ENCODE peak calls at places on chromosome 18, in nine cellular contexts. One of them, this sample, is unnamed.

GRCh38 chr18:42339324-42339723 is 384.3 kb downstream of the PIK3C3 start:
- DNase-seq in T-helper 9 cell: no peak
- DNase-seq in central memory CD4-positive, alpha-beta T cell: no peak
- DNase-seq in activated T-helper 1 cell treated with anti-CD3 and anti-CD28 coated beads, Interleukin-2, amount 50 U/mL, for 16 hours: no peak
- DNase-seq in HFFc6: no peak
- DNase-seq in neuronal stem cell: no peak
- DNase-seq in NCI-H2081: no peak
- DNase-seq in HuH-7: no peak
- DNase-seq in foreskin fibroblast: no peak
- DNase-seq in this sample: no peak

GRCh38 chr18:58843662-58844035 is 21.0 kb upstream of the ZNF532 start:
- DNase-seq in T-helper 9 cell: no peak
- DNase-seq in central memory CD4-positive, alpha-beta T cell: no peak
- DNase-seq in activated T-helper 1 cell treated with anti-CD3 and anti-CD28 coated beads, Interleukin-2, amount 50 U/mL, for 16 hours: no peak
- DNase-seq in HFFc6: no peak
- DNase-seq in neuronal stem cell: no peak
- DNase-seq in NCI-H2081: peak; percentile 14
- DNase-seq in HuH-7: no peak
- DNase-seq in foreskin fibroblast: no peak
- DNase-seq in this sample: no peak

GRCh38 chr18:326846-327245 is 59.0 kb upstream of the THOC1 start:
- DNase-seq in T-helper 9 cell: no peak
- DNase-seq in central memory CD4-positive, alpha-beta T cell: no peak
- DNase-seq in activated T-helper 1 cell treated with anti-CD3 and anti-CD28 coated beads, Interleukin-2, amount 50 U/mL, for 16 hours: no peak
- DNase-seq in HFFc6: no peak
- DNase-seq in neuronal stem cell: no peak
- DNase-seq in NCI-H2081: no peak
- DNase-seq in HuH-7: no peak
- DNase-seq in foreskin fibroblast: no peak
- DNase-seq in this sample: no peak

GRCh38 chr18:48961547-48961946 is 10.8 kb upstream of the SMAD7 start:
- DNase-seq in T-helper 9 cell: no peak
- DNase-seq in central memory CD4-positive, alpha-beta T cell: no peak
- DNase-seq in activated T-helper 1 cell treated with anti-CD3 and anti-CD28 coated beads, Interleukin-2, amount 50 U/mL, for 16 hours: no peak
- DNase-seq in HFFc6: no peak
- DNase-seq in neuronal stem cell: no peak
- DNase-seq in NCI-H2081: no peak
- DNase-seq in HuH-7: no peak
- DNase-seq in foreskin fibroblast: no peak
- DNase-seq in this sample: peak; percentile 77

GRCh38 chr18:10213526-10213925 is 240.9 kb upstream of the APCDD1 start:
- DNase-seq in T-helper 9 cell: no peak
- DNase-seq in central memory CD4-positive, alpha-beta T cell: no peak
- DNase-seq in activated T-helper 1 cell treated with anti-CD3 and anti-CD28 coated beads, Interleukin-2, amount 50 U/mL, for 16 hours: no peak
- DNase-seq in HFFc6: no peak
- DNase-seq in neuronal stem cell: no peak
- DNase-seq in NCI-H2081: no peak
- DNase-seq in HuH-7: no peak
- DNase-seq in foreskin fibroblast: peak; percentile 66
- DNase-seq in this sample: peak; percentile 8

GRCh38 chr18:907880-908512 is 3.3 kb downstream of the ADCYAP1 start:
- DNase-seq in T-helper 9 cell: no peak
- DNase-seq in central memory CD4-positive, alpha-beta T cell: no peak
- DNase-seq in activated T-helper 1 cell treated with anti-CD3 and anti-CD28 coated beads, Interleukin-2, amount 50 U/mL, for 16 hours: no peak
- DNase-seq in HFFc6: no peak
- DNase-seq in neuronal stem cell: no peak
- DNase-seq in NCI-H2081: no peak
- DNase-seq in HuH-7: peak; percentile 57
- DNase-seq in foreskin fibroblast: peak; percentile 6
- DNase-seq in this sample: no peak

GRCh38 chr18:9433616-9434239 is 41.6 kb upstream of the RALBP1 start:
- DNase-seq in T-helper 9 cell: no peak
- DNase-seq in central memory CD4-positive, alpha-beta T cell: no peak
- DNase-seq in activated T-helper 1 cell treated with anti-CD3 and anti-CD28 coated beads, Interleukin-2, amount 50 U/mL, for 16 hours: no peak
- DNase-seq in HFFc6: no peak
- DNase-seq in neuronal stem cell: no peak
- DNase-seq in NCI-H2081: no peak
- DNase-seq in HuH-7: no peak
- DNase-seq in foreskin fibroblast: peak; percentile 25
- DNase-seq in this sample: no peak

GRCh38 chr18:79552696-79553095 is 126.9 kb upstream of the CTDP1 start:
- DNase-seq in T-helper 9 cell: no peak
- DNase-seq in central memory CD4-positive, alpha-beta T cell: no peak
- DNase-seq in activated T-helper 1 cell treated with anti-CD3 and anti-CD28 coated beads, Interleukin-2, amount 50 U/mL, for 16 hours: no peak
- DNase-seq in HFFc6: no peak
- DNase-seq in neuronal stem cell: no peak
- DNase-seq in NCI-H2081: no peak
- DNase-seq in HuH-7: no peak
- DNase-seq in foreskin fibroblast: no peak
- DNase-seq in this sample: no peak

GRCh38 chr18:30903566-30903965 is 139.0 kb downstream of the DSC3 start:
- DNase-seq in T-helper 9 cell: no peak
- DNase-seq in central memory CD4-positive, alpha-beta T cell: no peak
- DNase-seq in activated T-helper 1 cell treated with anti-CD3 and anti-CD28 coated beads, Interleukin-2, amount 50 U/mL, for 16 hours: no peak
- DNase-seq in HFFc6: no peak
- DNase-seq in neuronal stem cell: no peak
- DNase-seq in NCI-H2081: no peak
- DNase-seq in HuH-7: no peak
- DNase-seq in foreskin fibroblast: no peak
- DNase-seq in this sample: no peak

GRCh38 chr18:12290086-12290485 is 18.0 kb upstream of the TUBB6 start:
- DNase-seq in T-helper 9 cell: no peak
- DNase-seq in central memory CD4-positive, alpha-beta T cell: no peak
- DNase-seq in activated T-helper 1 cell treated with anti-CD3 and anti-CD28 coated beads, Interleukin-2, amount 50 U/mL, for 16 hours: no peak
- DNase-seq in HFFc6: no peak
- DNase-seq in neuronal stem cell: no peak
- DNase-seq in NCI-H2081: no peak
- DNase-seq in HuH-7: no peak
- DNase-seq in foreskin fibroblast: no peak
- DNase-seq in this sample: no peak

GRCh38 chr18:67608171-67608570 is 91.7 kb upstream of the DSEL start:
- DNase-seq in T-helper 9 cell: no peak
- DNase-seq in central memory CD4-positive, alpha-beta T cell: no peak
- DNase-seq in activated T-helper 1 cell treated with anti-CD3 and anti-CD28 coated beads, Interleukin-2, amount 50 U/mL, for 16 hours: no peak
- DNase-seq in HFFc6: no peak
- DNase-seq in neuronal stem cell: no peak
- DNase-seq in NCI-H2081: no peak
- DNase-seq in HuH-7: no peak
- DNase-seq in foreskin fibroblast: no peak
- DNase-seq in this sample: no peak

GRCh38 chr18:42281124-42281523 is 326.1 kb downstream of the PIK3C3 start:
- DNase-seq in T-helper 9 cell: no peak
- DNase-seq in central memory CD4-positive, alpha-beta T cell: no peak
- DNase-seq in activated T-helper 1 cell treated with anti-CD3 and anti-CD28 coated beads, Interleukin-2, amount 50 U/mL, for 16 hours: no peak
- DNase-seq in HFFc6: no peak
- DNase-seq in neuronal stem cell: no peak
- DNase-seq in NCI-H2081: no peak
- DNase-seq in HuH-7: no peak
- DNase-seq in foreskin fibroblast: no peak
- DNase-seq in this sample: no peak

GRCh38 chr18:56382541-56382940 is 255.9 kb downstream of the TXNL1 start:
- DNase-seq in T-helper 9 cell: no peak
- DNase-seq in central memory CD4-positive, alpha-beta T cell: no peak
- DNase-seq in activated T-helper 1 cell treated with anti-CD3 and anti-CD28 coated beads, Interleukin-2, amount 50 U/mL, for 16 hours: no peak
- DNase-seq in HFFc6: no peak
- DNase-seq in neuronal stem cell: no peak
- DNase-seq in NCI-H2081: no peak
- DNase-seq in HuH-7: no peak
- DNase-seq in foreskin fibroblast: no peak
- DNase-seq in this sample: no peak

GRCh38 chr18:79560861-79561210 is 118.8 kb upstream of the CTDP1 start:
- DNase-seq in T-helper 9 cell: no peak
- DNase-seq in central memory CD4-positive, alpha-beta T cell: no peak
- DNase-seq in activated T-helper 1 cell treated with anti-CD3 and anti-CD28 coated beads, Interleukin-2, amount 50 U/mL, for 16 hours: no peak
- DNase-seq in HFFc6: no peak
- DNase-seq in neuronal stem cell: no peak
- DNase-seq in NCI-H2081: no peak
- DNase-seq in HuH-7: no peak
- DNase-seq in foreskin fibroblast: no peak
- DNase-seq in this sample: no peak

GRCh38 chr18:42574871-42575270 is 540.6 kb downstream of the RIT2 start:
- DNase-seq in T-helper 9 cell: no peak
- DNase-seq in central memory CD4-positive, alpha-beta T cell: no peak
- DNase-seq in activated T-helper 1 cell treated with anti-CD3 and anti-CD28 coated beads, Interleukin-2, amount 50 U/mL, for 16 hours: no peak
- DNase-seq in HFFc6: no peak
- DNase-seq in neuronal stem cell: no peak
- DNase-seq in NCI-H2081: peak; percentile 91
- DNase-seq in HuH-7: no peak
- DNase-seq in foreskin fibroblast: no peak
- DNase-seq in this sample: no peak

GRCh38 chr18:31624892-31625640 is 33.4 kb downstream of the TTR start:
- DNase-seq in T-helper 9 cell: no peak
- DNase-seq in central memory CD4-positive, alpha-beta T cell: no peak
- DNase-seq in activated T-helper 1 cell treated with anti-CD3 and anti-CD28 coated beads, Interleukin-2, amount 50 U/mL, for 16 hours: no peak
- DNase-seq in HFFc6: no peak
- DNase-seq in neuronal stem cell: no peak
- DNase-seq in NCI-H2081: no peak
- DNase-seq in HuH-7: no peak
- DNase-seq in foreskin fibroblast: no peak
- DNase-seq in this sample: no peak

GRCh38 chr18:58239879-58240278 is 195.9 kb downstream of the NEDD4L start:
- DNase-seq in T-helper 9 cell: no peak
- DNase-seq in central memory CD4-positive, alpha-beta T cell: no peak
- DNase-seq in activated T-helper 1 cell treated with anti-CD3 and anti-CD28 coated beads, Interleukin-2, amount 50 U/mL, for 16 hours: no peak
- DNase-seq in HFFc6: no peak
- DNase-seq in neuronal stem cell: no peak
- DNase-seq in NCI-H2081: no peak
- DNase-seq in HuH-7: no peak
- DNase-seq in foreskin fibroblast: peak; percentile 22
- DNase-seq in this sample: no peak

GRCh38 chr18:53909668-53910067 is 314.8 kb downstream of the MBD2 start:
- DNase-seq in T-helper 9 cell: no peak
- DNase-seq in central memory CD4-positive, alpha-beta T cell: no peak
- DNase-seq in activated T-helper 1 cell treated with anti-CD3 and anti-CD28 coated beads, Interleukin-2, amount 50 U/mL, for 16 hours: no peak
- DNase-seq in HFFc6: no peak
- DNase-seq in neuronal stem cell: no peak
- DNase-seq in NCI-H2081: no peak
- DNase-seq in HuH-7: peak; percentile 25
- DNase-seq in foreskin fibroblast: peak; percentile 22
- DNase-seq in this sample: peak; percentile 15

GRCh38 chr18:23237524-23238151 is 102.4 kb downstream of the CABLES1 start:
- DNase-seq in T-helper 9 cell: peak; percentile 7
- DNase-seq in central memory CD4-positive, alpha-beta T cell: peak; percentile 13
- DNase-seq in activated T-helper 1 cell treated with anti-CD3 and anti-CD28 coated beads, Interleukin-2, amount 50 U/mL, for 16 hours: no peak
- DNase-seq in HFFc6: no peak
- DNase-seq in neuronal stem cell: no peak
- DNase-seq in NCI-H2081: no peak
- DNase-seq in HuH-7: peak; percentile 18
- DNase-seq in foreskin fibroblast: peak; percentile 62
- DNase-seq in this sample: peak; percentile 76

This sample was measured in small intestine.